ENCODE peak calls at places on chromosomes 12 and 14, in six cellular contexts. H, Y, J, A, E and Q are unnamed samples.

GRCh38 chr12:93684716-93685115 is 7.5 kb downstream of the CRADD start:
- DNase-seq in H (no peak), J (no peak), E (no peak), Y (no peak), A (peak), Q (no peak)

GRCh38 chr12:93361159-93361919 is 16.4 kb upstream of the NUDT4 start:
- DNase-seq in A (peak), J (no peak), E (no peak), Y (no peak), H (peak), Q (peak)

GRCh38 chr14:45089813-45090212 is 5.9 kb downstream of the PRPF39 start:
- DNase-seq in A (peak), J (no peak), Y (no peak), E (no peak), H (no peak), Q (no peak)

GRCh38 chr12:132444283-132444682 is 45.7 kb upstream of the FBRSL1 start:
- DNase-seq in Y (no peak), A (no peak), J (no peak), E (no peak), H (no peak), Q (no peak)

GRCh38 chr14:58635041-58635440 is 2.7 kb upstream of the DACT1 start:
- DNase-seq in E (no peak), Y (no peak), J (no peak), A (no peak), H (no peak), Q (no peak)

GRCh38 chr12:127559349-127560040 is 707.5 kb upstream of the TMEM132C start:
- DNase-seq in E (peak), H (peak), J (no peak), Y (no peak), A (peak), Q (no peak)

GRCh38 chr14:90194706-90195105 is 61.6 kb upstream of the PSMC1 start:
- DNase-seq in Y (no peak), A (no peak), J (no peak), H (no peak), E (no peak), Q (no peak)

GRCh38 chr14:64170190-64170589 is 124.0 kb downstream of the ESR2 start:
- DNase-seq in Y (no peak), E (no peak), J (no peak), H (no peak), A (no peak), Q (no peak)

GRCh38 chr12:57127710-57128518 is at the start of gene LRP1:
- DNase-seq in E (peak), J (peak), Y (no peak), H (peak), A (peak), Q (peak)

GRCh38 chr14:95303552-95303951 is 16.2 kb downstream of the CLMN start:
- DNase-seq in E (no peak), J (no peak), Y (no peak), A (no peak), H (peak), Q (no peak)

GRCh38 chr14:102772781-102773570 is 4.3 kb upstream of the TRAF3 start:
- DNase-seq in H (no peak), E (peak), A (no peak), Y (no peak), J (no peak), Q (no peak)

GRCh38 chr12:6957741-6958608 is 6.8 kb downstream of the PTPN6 start:
- DNase-seq in E (no peak), Y (no peak), J (no peak), A (no peak), H (no peak), Q (no peak)

GRCh38 chr14:28773917-28774691 is 7.5 kb downstream of the FOXG1 start:
- DNase-seq in H (peak), A (peak), E (no peak), J (no peak), Y (no peak), Q (peak)

GRCh38 chr12:12560587-12561304 is 1.9 kb downstream of the DUSP16 start:
- DNase-seq in Y (no peak), J (peak), A (peak), H (peak), E (peak), Q (peak)

GRCh38 chr12:125193798-125194562 is 128.7 kb downstream of the AACS start:
- DNase-seq in E (no peak), A (no peak), Y (no peak), H (peak), J (no peak), Q (peak)

GRCh38 chr14:47539065-47539464 is 136.3 kb downstream of the MDGA2 start:
- DNase-seq in E (peak), Y (no peak), J (no peak), H (peak), A (no peak), Q (peak)

GRCh38 chr12:113577464-113578121 is 105.9 kb upstream of the LHX5 start:
- DNase-seq in A (no peak), Y (no peak), J (no peak), E (no peak), H (no peak), Q (no peak)

GRCh38 chr12:83823386-83824045 is 1089.1 kb downstream of the SLC6A15 start:
- DNase-seq in J (no peak), Y (no peak), E (peak), H (peak), A (no peak), Q (no peak)

GRCh38 chr14:90175631-90176030 is 80.7 kb upstream of the PSMC1 start:
- DNase-seq in A (no peak), H (no peak), E (no peak), J (no peak), Y (no peak), Q (no peak)

GRCh38 chr14:29857545-29857944 is 70.1 kb downstream of the PRKD1 start:
- DNase-seq in H (no peak), J (no peak), E (no peak), Y (no peak), A (no peak), Q (no peak)

GRCh38 chr12:54240971-54241588 is 38.8 kb downstream of the CBX5 start:
- DNase-seq in E (no peak), Y (no peak), H (no peak), J (no peak), A (no peak), Q (no peak)

GRCh38 chr12:117100251-117100650 is 1.0 kb upstream of the TESC start:
- DNase-seq in E (no peak), H (no peak), J (no peak), A (no peak), Y (no peak), Q (no peak)

GRCh38 chr14:99616832-99617488 is 13.0 kb upstream of the CCDC85C start:
- DNase-seq in A (no peak), Y (no peak), J (no peak), E (no peak), H (no peak), Q (no peak)

GRCh38 chr14:92403981-92404380 is 81.0 kb downstream of the SLC24A4 start:
- DNase-seq in J (no peak), A (no peak), E (no peak), H (no peak), Y (no peak), Q (no peak)

GRCh38 chr14:66001356-66001755 is 484.8 kb upstream of the CCDC196 start:
- DNase-seq in J (no peak), Y (no peak), H (no peak), E (no peak), A (no peak), Q (no peak)

GRCh38 chr14:21861153-21861552 is 187.5 kb upstream of the OR4E1 start:
- DNase-seq in A (no peak), Y (no peak), H (no peak), J (no peak), E (no peak), Q (no peak)

GRCh38 chr12:31629756-31630732 is 29.4 kb upstream of the ETFBKMT start:
- DNase-seq in A (peak), Y (no peak), H (no peak), J (peak), E (no peak), Q (no peak)

GRCh38 chr12:63994704-63995103 is 150.2 kb downstream of the SRGAP1 start:
- DNase-seq in E (no peak), H (no peak), A (peak), J (no peak), Y (no peak), Q (no peak)

GRCh38 chr14:101001311-101002069 is 98.0 kb upstream of the RTL1 start:
- DNase-seq in J (no peak), Y (no peak), A (peak), H (no peak), E (no peak), Q (no peak)